ENCODE peak calls at places on chromosomes 11 and 22, in four cellular contexts. V is K562, A is GM12878, K is HepG2. Y is an unnamed sample.

GRCh38 chr11:47057374-47057773 is 119.3 kb downstream of the ARFGAP2 start:
- DNase-seq in V (no peak), A (no peak), K (no peak), Y (no peak)

GRCh38 chr11:105867742-105868141 is 154.3 kb downstream of the MSANTD4 start:
- DNase-seq in V (no peak), A (no peak), K (no peak), Y (no peak)

GRCh38 chr11:5449023-5449422 is at the start of gene OR51I2:
- DNase-seq in V (no peak), A (no peak), K (no peak), Y (no peak)

GRCh38 chr11:113697798-113698407 is 8.2 kb downstream of the TMPRSS5 start:
- DNase-seq in V (no peak), A (no peak), K (no peak), Y (no peak)

GRCh38 chr11:124920870-124921609 is 2.0 kb downstream of the HEPN1 start:
- DNase-seq in V (no peak), A (no peak), K (no peak), Y (peak; percentile 78)

GRCh38 chr11:68025047-68025446 is 5.4 kb upstream of the NDUFS8 start:
- DNase-seq in V (no peak), A (no peak), K (no peak), Y (no peak)

GRCh38 chr22:35313311-35314121 is 13.8 kb downstream of the TOM1 start:
- DNase-seq in V (no peak), A (no peak), K (peak; percentile 70), Y (no peak)

GRCh38 chr22:35549338-35549737 is 8.7 kb downstream of the RASD2 start:
- DNase-seq in V (no peak), A (no peak), K (no peak), Y (no peak)

GRCh38 chr11:124892750-124893454 is 4.8 kb downstream of the ROBO4 start:
- DNase-seq in V (no peak), A (no peak), K (no peak), Y (no peak)

GRCh38 chr11:26199341-26199740 is 132.6 kb upstream of the ANO3 start:
- DNase-seq in V (no peak), A (no peak), K (no peak), Y (no peak)

GRCh38 chr11:115552151-115552550 is 47.9 kb upstream of the CADM1 start:
- DNase-seq in V (no peak), A (no peak), K (no peak), Y (no peak)

GRCh38 chr11:120555433-120555773 is 43.9 kb downstream of the GRIK4 start:
- DNase-seq in V (no peak), A (no peak), K (no peak), Y (no peak)

GRCh38 chr11:121304750-121305149 is 12.2 kb downstream of the SC5D start:
- DNase-seq in V (no peak), A (no peak), K (no peak), Y (no peak)

GRCh38 chr11:77171885-77172665 is 44.0 kb downstream of the MYO7A start:
- DNase-seq in V (peak; percentile 81), A (no peak), K (peak; percentile 37), Y (peak; percentile 85)

GRCh38 chr11:118913411-118914125 is 12.2 kb downstream of the BCL9L start:
- DNase-seq in V (no peak), A (no peak), K (no peak), Y (no peak)

GRCh38 chr11:66082936-66083698 is 13.0 kb downstream of the PACS1 start:
- DNase-seq in V (no peak), A (no peak), K (peak; percentile 48), Y (no peak)

GRCh38 chr11:77231800-77232199 is 69.7 kb downstream of the GDPD4 start:
- DNase-seq in V (no peak), A (no peak), K (no peak), Y (no peak)

GRCh38 chr11:100932474-100933100 is 197.0 kb downstream of the PGR start:
- DNase-seq in V (no peak), A (no peak), K (peak; percentile 9), Y (no peak)

GRCh38 chr22:36486619-36487384 is 5.4 kb upstream of the TXN2 start:
- DNase-seq in V (peak; percentile 22), A (no peak), K (peak; percentile 53), Y (peak; percentile 77)

GRCh38 chr11:18490319-18490718 is 34.7 kb downstream of the LDHAL6A start:
- DNase-seq in V (no peak), A (no peak), K (no peak), Y (no peak)

GRCh38 chr11:23869673-23870072 is 627.2 kb upstream of the LUZP2 start:
- DNase-seq in V (no peak), A (no peak), K (no peak), Y (no peak)

GRCh38 chr22:48624401-48624800 is 1203.3 kb downstream of the BRD1 start:
- DNase-seq in V (no peak), A (no peak), K (no peak), Y (no peak)

GRCh38 chr11:20156280-20156875 is 3.9 kb downstream of the DBX1 start:
- DNase-seq in V (peak; percentile 23), A (no peak), K (no peak), Y (peak; percentile 81)

GRCh38 chr11:1219446-1219835 is 3.4 kb upstream of the MUC5B start:
- DNase-seq in V (no peak), A (no peak), K (no peak), Y (no peak)

GRCh38 chr22:27133951-27134664 is 476.7 kb downstream of the MIAT start:
- DNase-seq in V (peak; percentile 16), A (no peak), K (no peak), Y (no peak)

GRCh38 chr11:130527648-130528300 is 79.3 kb downstream of the ADAMTS15 start:
- DNase-seq in V (no peak), A (no peak), K (no peak), Y (no peak)

GRCh38 chr11:130037058-130037457 is 32.6 kb upstream of the APLP2 start:
- DNase-seq in V (no peak), A (no peak), K (peak; percentile 77), Y (no peak)

GRCh38 chr11:73950869-73951710 is at the start of gene DNAJB13:
- DNase-seq in V (peak; percentile 85), A (peak; percentile 23), K (peak; percentile 77), Y (peak; percentile 75)

GRCh38 chr22:44168206-44168605 is 12.5 kb upstream of the PARVG start:
- DNase-seq in V (no peak), A (no peak), K (no peak), Y (no peak)

GRCh38 chr11:34158661-34159060 is 53.2 kb downstream of the NAT10 start:
- DNase-seq in V (no peak), A (no peak), K (no peak), Y (no peak)

GRCh38 chr11:46200537-46201281 is 76.8 kb upstream of the CREB3L1 start:
- DNase-seq in V (no peak), A (no peak), K (no peak), Y (no peak)

GRCh38 chr11:62555464-62556092 is 9.0 kb upstream of the AHNAK start:
- DNase-seq in V (no peak), A (peak; percentile 92), K (no peak), Y (no peak)

GRCh38 chr11:114082415-114082748 is 22.9 kb downstream of the ZBTB16 start:
- DNase-seq in V (peak; percentile 18), A (no peak), K (peak; percentile 39), Y (no peak)

DNA sequence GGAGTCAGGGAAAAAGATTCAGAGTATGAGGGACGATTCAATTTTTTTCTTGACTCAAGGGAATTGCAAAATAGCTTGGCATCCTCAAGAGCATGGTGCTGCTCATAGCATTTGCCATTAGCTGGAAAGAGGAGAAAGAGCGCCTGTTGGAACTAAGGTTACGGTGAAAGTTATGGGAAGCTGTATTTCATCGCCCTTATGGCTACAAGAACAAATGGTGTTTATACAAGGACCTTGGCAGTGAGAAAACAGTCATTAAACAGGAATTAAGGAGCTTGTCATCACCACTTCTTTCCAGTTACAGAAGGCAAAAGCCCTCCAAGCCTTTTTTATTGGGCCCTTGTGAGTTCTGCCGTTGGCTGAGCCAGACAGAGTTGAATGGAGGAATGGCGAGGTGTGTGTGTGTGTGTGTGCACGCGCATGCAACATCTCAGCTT is 74.2 kb downstream of the ALX4 start:
- DNase-seq in V (no peak), A (no peak), K (no peak), Y (no peak)
- TF ChIP-seq CBFB in V (no peak), A (no peak), K (no peak), Y (no peak)

GRCh38 chr22:47160781-47161520 is 398.5 kb downstream of the TBC1D22A start:
- DNase-seq in V (no peak), A (no peak), K (no peak), Y (peak; percentile 0)
- TF ChIP-seq CBFB in V (no peak), A (no peak), K (no peak), Y (no peak)

DNA sequence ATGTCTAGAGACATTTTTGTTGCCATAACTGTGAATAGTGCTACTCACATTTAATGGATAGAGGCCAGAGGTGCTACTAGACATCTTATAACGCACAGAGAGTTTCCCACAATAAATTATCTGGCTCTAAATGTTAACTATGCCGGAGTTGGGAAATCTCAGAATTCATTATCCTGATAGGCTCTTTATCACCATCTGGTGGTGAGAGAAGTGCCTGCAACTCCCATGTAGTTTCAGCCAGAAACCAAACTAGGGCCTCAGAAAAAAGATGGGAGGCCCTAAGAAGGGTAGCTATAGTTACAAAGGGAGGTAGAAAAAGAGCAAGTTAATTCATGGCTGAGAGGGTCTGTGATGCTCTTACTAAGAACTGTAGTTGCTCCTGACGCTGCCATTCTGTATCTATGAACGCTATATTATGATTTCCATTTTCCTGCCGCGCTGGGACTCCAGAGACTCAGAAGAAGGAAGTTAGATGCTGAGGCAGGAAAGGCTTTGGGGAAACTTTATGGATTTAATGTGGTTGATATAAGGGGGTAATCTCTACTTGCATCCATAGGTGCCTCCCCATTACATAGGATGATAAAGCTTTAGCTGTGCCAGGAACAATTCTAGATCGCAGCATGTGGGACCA is 22.9 kb upstream of the MRPL17 start:
- DNase-seq in V (peak; percentile 59), A (no peak), K (peak; percentile 20), Y (peak; percentile 44)
- TF ChIP-seq CBFB in V (no peak), A (no peak), K (no peak), Y (no peak)

GRCh38 chr11:79425463-79425862 is 15.4 kb downstream of the TENM4 start:
- DNase-seq in V (no peak), A (no peak), K (no peak), Y (no peak)

GRCh38 chr11:79431535-79431934 is 9.3 kb downstream of the TENM4 start:
- DNase-seq in V (no peak), A (no peak), K (no peak), Y (no peak)

GRCh38 chr11:79427126-79427525 is 13.7 kb downstream of the TENM4 start:
- DNase-seq in V (no peak), A (no peak), K (no peak), Y (no peak)

GRCh38 chr11:79430280-79430679 is 10.6 kb downstream of the TENM4 start:
- DNase-seq in V (no peak), A (no peak), K (no peak), Y (no peak)

DNA sequence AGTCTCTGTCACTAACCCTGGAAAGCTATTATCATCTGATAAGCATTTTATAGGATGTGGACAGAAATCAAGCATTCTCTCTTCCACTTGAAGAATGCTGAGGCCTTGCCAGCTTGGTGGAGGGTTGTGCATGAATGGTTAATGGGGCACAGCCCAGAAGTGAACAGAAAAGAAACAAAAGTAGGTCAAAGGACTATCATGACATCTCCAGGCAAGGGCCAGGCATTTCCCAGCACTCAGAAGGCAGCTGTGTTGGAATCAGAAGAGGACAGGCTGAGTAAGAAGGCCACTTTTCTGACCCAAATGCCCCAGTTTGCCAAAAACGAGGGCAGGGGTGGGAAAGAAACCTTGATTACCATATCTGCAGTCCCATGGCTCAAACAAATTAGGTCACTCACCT is 12.4 kb downstream of the TENM4 start:
- DNase-seq in V (no peak), A (no peak), K (no peak), Y (no peak)
- TF ChIP-seq CBFB in V (no peak), A (no peak), K (no peak), Y (no peak)

Y was measured in WTC11.